ENCODE peak calls at places on chromosomes 16 and 17, in seven cellular contexts. One of them, this sample, is unnamed.

GRCh38 chr17:65925606-65926307 is 266.2 kb downstream of the CEP112 start:
- DNase-seq in PC-3: peak; percentile 89
- DNase-seq in sigmoid colon: no peak
- DNase-seq in Peyer's patch: no peak
- DNase-seq in cardiac muscle cell: no peak
- DNase-seq in mammary epithelial cell: no peak
- DNase-seq in hepatocyte: no peak
- DNase-seq in this sample: no peak

GRCh38 chr17:27206447-27206846 is 87.5 kb upstream of the WSB1 start:
- DNase-seq in PC-3: no peak
- DNase-seq in sigmoid colon: no peak
- DNase-seq in Peyer's patch: no peak
- DNase-seq in cardiac muscle cell: no peak
- DNase-seq in mammary epithelial cell: no peak
- DNase-seq in hepatocyte: no peak
- DNase-seq in this sample: no peak

GRCh38 chr16:85555549-85556455 is 57.3 kb upstream of the GSE1 start:
- DNase-seq in PC-3: no peak
- DNase-seq in sigmoid colon: no peak
- DNase-seq in Peyer's patch: peak; percentile 68
- DNase-seq in cardiac muscle cell: peak; percentile 56
- DNase-seq in mammary epithelial cell: peak; percentile 7
- DNase-seq in hepatocyte: peak; percentile 70
- DNase-seq in this sample: peak; percentile 62

GRCh38 chr16:30567160-30567990 is 4.1 kb downstream of the ZNF688 start:
- DNase-seq in PC-3: peak; percentile 58
- DNase-seq in sigmoid colon: no peak
- DNase-seq in Peyer's patch: no peak
- DNase-seq in cardiac muscle cell: no peak
- DNase-seq in mammary epithelial cell: peak; percentile 94
- DNase-seq in hepatocyte: no peak
- DNase-seq in this sample: no peak

GRCh38 chr16:89855986-89856385 is 17.4 kb upstream of the TCF25 start:
- DNase-seq in PC-3: no peak
- DNase-seq in sigmoid colon: no peak
- DNase-seq in Peyer's patch: no peak
- DNase-seq in cardiac muscle cell: no peak
- DNase-seq in mammary epithelial cell: no peak
- DNase-seq in hepatocyte: no peak
- DNase-seq in this sample: no peak

GRCh38 chr17:67315865-67316264 is 50.5 kb downstream of the PSMD12 start:
- DNase-seq in PC-3: no peak
- DNase-seq in sigmoid colon: no peak
- DNase-seq in Peyer's patch: no peak
- DNase-seq in cardiac muscle cell: no peak
- DNase-seq in mammary epithelial cell: no peak
- DNase-seq in hepatocyte: no peak
- DNase-seq in this sample: no peak

GRCh38 chr17:40168262-40168832 is 8.9 kb upstream of the RAPGEFL1 start:
- DNase-seq in PC-3: peak; percentile 65
- DNase-seq in sigmoid colon: peak; percentile 71
- DNase-seq in Peyer's patch: peak; percentile 39
- DNase-seq in cardiac muscle cell: peak; percentile 80
- DNase-seq in mammary epithelial cell: peak; percentile 49
- DNase-seq in hepatocyte: peak; percentile 78
- DNase-seq in this sample: no peak

GRCh38 chr16:87595712-87596111 is 6.6 kb upstream of the JPH3 start:
- DNase-seq in PC-3: no peak
- DNase-seq in sigmoid colon: no peak
- DNase-seq in Peyer's patch: no peak
- DNase-seq in cardiac muscle cell: no peak
- DNase-seq in mammary epithelial cell: no peak
- DNase-seq in hepatocyte: no peak
- DNase-seq in this sample: no peak

GRCh38 chr17:381941-382643 is 29.5 kb upstream of the RPH3AL start:
- DNase-seq in PC-3: no peak
- DNase-seq in sigmoid colon: no peak
- DNase-seq in Peyer's patch: no peak
- DNase-seq in cardiac muscle cell: no peak
- DNase-seq in mammary epithelial cell: no peak
- DNase-seq in hepatocyte: no peak
- DNase-seq in this sample: no peak

GRCh38 chr17:34409352-34409751 is 46.3 kb upstream of the CCL1 start:
- DNase-seq in PC-3: no peak
- DNase-seq in sigmoid colon: no peak
- DNase-seq in Peyer's patch: no peak
- DNase-seq in cardiac muscle cell: no peak
- DNase-seq in mammary epithelial cell: no peak
- DNase-seq in hepatocyte: no peak
- DNase-seq in this sample: no peak

GRCh38 chr17:29590979-29591736 is 1.7 kb upstream of the GIT1 start:
- DNase-seq in PC-3: no peak
- DNase-seq in sigmoid colon: peak; percentile 86
- DNase-seq in Peyer's patch: peak; percentile 53
- DNase-seq in cardiac muscle cell: peak; percentile 62
- DNase-seq in mammary epithelial cell: no peak
- DNase-seq in hepatocyte: peak; percentile 71
- DNase-seq in this sample: no peak

GRCh38 chr16:56192644-56192960 is 1.3 kb downstream of the GNAO1 start:
- DNase-seq in PC-3: no peak
- DNase-seq in sigmoid colon: no peak
- DNase-seq in Peyer's patch: no peak
- DNase-seq in cardiac muscle cell: no peak
- DNase-seq in mammary epithelial cell: no peak
- DNase-seq in hepatocyte: no peak
- DNase-seq in this sample: no peak

GRCh38 chr16:63737633-63738032 is 1384.2 kb downstream of the CDH11 start:
- DNase-seq in PC-3: no peak
- DNase-seq in sigmoid colon: no peak
- DNase-seq in Peyer's patch: no peak
- DNase-seq in cardiac muscle cell: peak; percentile 76
- DNase-seq in mammary epithelial cell: no peak
- DNase-seq in hepatocyte: no peak
- DNase-seq in this sample: no peak

GRCh38 chr17:17437893-17438292 is 38.9 kb upstream of the MED9 start:
- DNase-seq in PC-3: no peak
- DNase-seq in sigmoid colon: no peak
- DNase-seq in Peyer's patch: no peak
- DNase-seq in cardiac muscle cell: no peak
- DNase-seq in mammary epithelial cell: no peak
- DNase-seq in hepatocyte: no peak
- DNase-seq in this sample: no peak
- H3K27me3 ChIP-seq in PC-3: no peaks in the 10 kb centered on the region
- H3K27me3 ChIP-seq in sigmoid colon: no peaks in the 10 kb centered on the region
- H3K27me3 ChIP-seq in Peyer's patch: no peaks in the 10 kb centered on the region
- H3K27me3 ChIP-seq in cardiac muscle cell: no peaks in the 10 kb centered on the region
- H3K27me3 ChIP-seq in mammary epithelial cell: no peaks in the 10 kb centered on the region
- H3K27me3 ChIP-seq in hepatocyte: no peaks in the 10 kb centered on the region
- H3K27me3 ChIP-seq in this sample: no peaks in the 10 kb centered on the region

GRCh38 chr17:18187226-18187625 is 3.6 kb downstream of the ALKBH5 start:
- DNase-seq in PC-3: peak; percentile 26
- DNase-seq in sigmoid colon: no peak
- DNase-seq in Peyer's patch: no peak
- DNase-seq in cardiac muscle cell: peak; percentile 34
- DNase-seq in mammary epithelial cell: peak; percentile 38
- DNase-seq in hepatocyte: no peak
- DNase-seq in this sample: no peak

GRCh38 chr17:18185391-18185790 is 1.8 kb downstream of the ALKBH5 start:
- DNase-seq in PC-3: peak; percentile 38
- DNase-seq in sigmoid colon: no peak
- DNase-seq in Peyer's patch: no peak
- DNase-seq in cardiac muscle cell: peak; percentile 56
- DNase-seq in mammary epithelial cell: no peak
- DNase-seq in hepatocyte: no peak
- DNase-seq in this sample: no peak

GRCh38 chr17:18187816-18188761 is 4.5 kb downstream of the ALKBH5 start:
- DNase-seq in PC-3: peak; percentile 35
- DNase-seq in sigmoid colon: peak; percentile 76
- DNase-seq in Peyer's patch: no peak
- DNase-seq in cardiac muscle cell: peak; percentile 54
- DNase-seq in mammary epithelial cell: peak; percentile 67
- DNase-seq in hepatocyte: peak; percentile 34
- DNase-seq in this sample: no peak

GRCh38 chr17:18185832-18186231 is 2.2 kb downstream of the ALKBH5 start:
- DNase-seq in PC-3: no peak
- DNase-seq in sigmoid colon: no peak
- DNase-seq in Peyer's patch: no peak
- DNase-seq in cardiac muscle cell: no peak
- DNase-seq in mammary epithelial cell: no peak
- DNase-seq in hepatocyte: no peak
- DNase-seq in this sample: no peak

GRCh38 chr17:18186271-18186982 is 2.8 kb downstream of the ALKBH5 start:
- DNase-seq in PC-3: no peak
- DNase-seq in sigmoid colon: no peak
- DNase-seq in Peyer's patch: no peak
- DNase-seq in cardiac muscle cell: peak; percentile 80
- DNase-seq in mammary epithelial cell: no peak
- DNase-seq in hepatocyte: no peak
- DNase-seq in this sample: no peak
- H3K4me3 ChIP-seq in PC-3: peak overlapping the region; percentile 95
- H3K4me3 ChIP-seq in sigmoid colon: peak overlapping the region; percentile 87
- H3K4me3 ChIP-seq in Peyer's patch: peak overlapping the region; percentile 92
- H3K4me3 ChIP-seq in cardiac muscle cell: peak overlapping the region; percentile 88
- H3K4me3 ChIP-seq in mammary epithelial cell: peak overlapping the region; percentile 94
- H3K4me3 ChIP-seq in hepatocyte: peak overlapping the region; percentile 78
- H3K4me3 ChIP-seq in this sample: peak overlapping the region; percentile 34

GRCh38 chr16:49700222-49700927 is 155.5 kb downstream of the ZNF423 start:
- DNase-seq in PC-3: no peak
- DNase-seq in sigmoid colon: peak; percentile 77
- DNase-seq in Peyer's patch: no peak
- DNase-seq in cardiac muscle cell: no peak
- DNase-seq in mammary epithelial cell: no peak
- DNase-seq in hepatocyte: peak; percentile 37
- DNase-seq in this sample: peak; percentile 29
- H3K27me3 ChIP-seq in PC-3: peaks cover 23% of the 10 kb centered on the region
- H3K27me3 ChIP-seq in sigmoid colon: no peaks in the 10 kb centered on the region
- H3K27me3 ChIP-seq in Peyer's patch: no peaks in the 10 kb centered on the region
- H3K27me3 ChIP-seq in cardiac muscle cell: no peaks in the 10 kb centered on the region
- H3K27me3 ChIP-seq in mammary epithelial cell: no peaks in the 10 kb centered on the region
- H3K27me3 ChIP-seq in hepatocyte: no peaks in the 10 kb centered on the region
- H3K27me3 ChIP-seq in this sample: no peaks in the 10 kb centered on the region

DNA sequence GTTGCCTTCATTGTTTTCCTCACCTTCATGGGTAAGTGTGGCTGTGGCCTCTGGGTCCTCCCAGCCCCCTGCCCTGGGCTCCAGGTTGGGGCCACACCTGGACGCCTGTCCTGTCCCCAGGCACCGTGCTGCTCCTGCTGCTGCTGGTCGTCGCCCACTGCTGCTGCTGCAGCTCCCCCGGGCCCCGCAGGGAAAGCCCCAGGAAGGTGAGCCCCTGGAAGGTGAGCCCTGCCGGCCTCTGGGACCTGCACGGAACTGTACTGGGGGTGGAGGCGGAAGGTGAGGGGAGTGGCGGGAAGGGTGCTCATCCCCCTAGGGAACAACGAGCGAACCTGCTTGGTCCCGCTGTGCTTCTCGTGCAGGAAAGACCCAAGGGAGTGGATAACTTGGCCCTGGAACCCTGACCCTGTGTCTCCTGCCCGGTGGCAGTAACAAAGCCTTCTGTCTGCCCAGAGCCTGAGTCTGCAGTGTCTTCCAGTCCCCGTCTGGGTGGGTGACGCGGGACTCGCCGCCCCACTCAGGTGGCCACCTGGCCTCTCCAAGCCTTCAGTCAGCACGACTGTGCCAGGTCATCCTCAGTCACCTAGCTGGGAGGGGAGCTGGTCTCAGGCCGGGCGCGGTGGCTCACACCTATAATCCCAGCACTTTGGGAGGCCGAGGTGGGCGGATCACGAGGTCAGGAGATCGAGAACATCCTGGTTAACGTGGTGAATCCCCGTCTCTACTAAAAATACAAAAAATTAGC is 831 bp downstream of the SMIM22 start:
- DNase-seq in PC-3: no peak
- DNase-seq in sigmoid colon: no peak
- DNase-seq in Peyer's patch: no peak
- DNase-seq in cardiac muscle cell: no peak
- DNase-seq in mammary epithelial cell: no peak
- DNase-seq in hepatocyte: no peak
- DNase-seq in this sample: no peak
- H3K4me3 ChIP-seq in PC-3: no peak overlapping the region
- H3K4me3 ChIP-seq in sigmoid colon: no peak overlapping the region
- H3K4me3 ChIP-seq in Peyer's patch: no peak overlapping the region
- H3K4me3 ChIP-seq in cardiac muscle cell: no peak overlapping the region
- H3K4me3 ChIP-seq in mammary epithelial cell: no peak overlapping the region
- H3K4me3 ChIP-seq in hepatocyte: no peak overlapping the region
- H3K4me3 ChIP-seq in this sample: peak overlapping the region; percentile 12

GRCh38 chr17:15263206-15263579 is 1.9 kb downstream of the PMP22 start:
- DNase-seq in PC-3: peak; percentile 64
- DNase-seq in sigmoid colon: peak; percentile 98
- DNase-seq in Peyer's patch: peak; percentile 28
- DNase-seq in cardiac muscle cell: peak; percentile 92
- DNase-seq in mammary epithelial cell: peak; percentile 32
- DNase-seq in hepatocyte: peak; percentile 77
- DNase-seq in this sample: peak; percentile 78
- H3K27me3 ChIP-seq in PC-3: no peaks in the 10 kb centered on the region
- H3K27me3 ChIP-seq in sigmoid colon: no peaks in the 10 kb centered on the region
- H3K27me3 ChIP-seq in Peyer's patch: no peaks in the 10 kb centered on the region
- H3K27me3 ChIP-seq in cardiac muscle cell: peaks cover 68% of the 10 kb centered on the region
- H3K27me3 ChIP-seq in mammary epithelial cell: no peaks in the 10 kb centered on the region
- H3K27me3 ChIP-seq in hepatocyte: peaks cover 34% of the 10 kb centered on the region
- H3K27me3 ChIP-seq in this sample: no peaks in the 10 kb centered on the region

DNA sequence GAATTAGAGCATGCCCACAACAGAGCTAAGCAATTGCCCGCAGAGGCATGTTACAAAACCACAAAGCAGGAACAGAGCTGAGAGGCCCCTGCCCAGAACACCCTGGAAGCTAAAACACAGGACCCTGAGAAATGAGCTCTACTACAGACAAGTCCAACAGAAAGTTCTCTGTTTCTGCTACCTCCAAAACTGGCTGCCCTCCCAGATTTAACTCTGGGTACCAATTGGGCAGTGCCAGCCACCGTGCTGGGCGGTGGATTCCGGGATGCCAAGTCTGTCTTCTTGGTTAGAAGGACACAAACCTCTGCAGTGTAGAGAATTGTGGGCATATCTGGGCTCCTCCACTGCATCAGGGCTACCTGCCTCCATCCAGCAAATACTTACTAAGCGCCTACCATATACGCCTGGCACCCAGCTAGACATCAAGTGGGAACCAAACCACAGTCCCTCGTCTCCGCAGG is 1.0 kb downstream of the CMTM4 start:
- DNase-seq in PC-3: no peak
- DNase-seq in sigmoid colon: no peak
- DNase-seq in Peyer's patch: no peak
- DNase-seq in cardiac muscle cell: no peak
- DNase-seq in mammary epithelial cell: no peak
- DNase-seq in hepatocyte: no peak
- DNase-seq in this sample: no peak
- H3K4me3 ChIP-seq in PC-3: peak overlapping the region; percentile 74
- H3K4me3 ChIP-seq in sigmoid colon: peak overlapping the region; percentile 47
- H3K4me3 ChIP-seq in Peyer's patch: peak overlapping the region; percentile 71
- H3K4me3 ChIP-seq in cardiac muscle cell: peak overlapping the region; percentile 94
- H3K4me3 ChIP-seq in mammary epithelial cell: peak overlapping the region; percentile 59
- H3K4me3 ChIP-seq in hepatocyte: peak overlapping the region; percentile 85
- H3K4me3 ChIP-seq in this sample: peak overlapping the region; percentile 56